ENCODE peak calls at places on chromosomes 11 and 22, in nine cellular contexts. T, B, X, P, M, F, U, Y and V are unnamed samples.

GRCh38 chr11:91664521-91664920 is 560.1 kb upstream of the FAT3 start:
- DNase-seq in F (peak; percentile 1), P (no peak), U (no peak), T (no peak), X (no peak), B (no peak), M (peak; percentile 10), Y (no peak), V (no peak)

GRCh38 chr11:93905384-93905783 is 55.0 kb upstream of the VSTM5 start:
- DNase-seq in X (no peak), P (no peak), U (no peak), B (no peak), F (no peak), Y (no peak), T (peak; percentile 74), M (no peak), V (no peak)

GRCh38 chr11:5631969-5632635 is 7.3 kb downstream of the TRIM34 start:
- DNase-seq in Y (no peak), M (no peak), B (no peak), X (no peak), P (peak; percentile 80), U (no peak), F (no peak), T (no peak), V (no peak)

GRCh38 chr11:82858556-82859091 is 41.6 kb downstream of the PRCP start:
- DNase-seq in P (no peak), Y (no peak), B (no peak), X (no peak), F (no peak), M (peak; percentile 75), U (peak; percentile 49), T (peak; percentile 78), V (no peak)

GRCh38 chr11:41431784-41432183 is 27.7 kb downstream of the LRRC4C start:
- DNase-seq in U (peak; percentile 8), X (no peak), T (no peak), Y (no peak), M (peak; percentile 76), P (peak; percentile 29), F (peak; percentile 80), B (no peak), V (no peak)

GRCh38 chr11:14054708-14055107 is 92.2 kb downstream of the SPON1 start:
- DNase-seq in U (no peak), M (no peak), B (peak; percentile 45), F (no peak), X (no peak), P (peak; percentile 43), T (no peak), Y (peak; percentile 50), V (no peak)

GRCh38 chr22:50718352-50718709 is 19.7 kb upstream of the ACR start:
- DNase-seq in M (no peak), U (no peak), T (no peak), X (no peak), B (no peak), Y (no peak), F (no peak), P (no peak), V (no peak)

GRCh38 chr11:14669958-14670357 is 26.4 kb downstream of the PDE3B start:
- DNase-seq in U (no peak), T (no peak), B (no peak), P (no peak), Y (no peak), M (no peak), X (no peak), F (no peak), V (no peak)

GRCh38 chr11:37322333-37323194 is 724.5 kb upstream of the RAG2 start:
- DNase-seq in X (no peak), M (no peak), Y (no peak), T (no peak), P (no peak), U (no peak), F (no peak), B (no peak), V (no peak)

GRCh38 chr11:7667460-7667859 is 5.8 kb downstream of the CYB5R2 start:
- DNase-seq in M (no peak), P (no peak), U (no peak), F (no peak), B (no peak), Y (no peak), X (no peak), T (no peak), V (no peak)

GRCh38 chr11:58502004-58502403 is 5.9 kb downstream of the OR5B21 start:
- DNase-seq in Y (no peak), T (no peak), X (no peak), M (no peak), F (no peak), B (no peak), U (no peak), P (no peak), V (no peak)

DNA sequence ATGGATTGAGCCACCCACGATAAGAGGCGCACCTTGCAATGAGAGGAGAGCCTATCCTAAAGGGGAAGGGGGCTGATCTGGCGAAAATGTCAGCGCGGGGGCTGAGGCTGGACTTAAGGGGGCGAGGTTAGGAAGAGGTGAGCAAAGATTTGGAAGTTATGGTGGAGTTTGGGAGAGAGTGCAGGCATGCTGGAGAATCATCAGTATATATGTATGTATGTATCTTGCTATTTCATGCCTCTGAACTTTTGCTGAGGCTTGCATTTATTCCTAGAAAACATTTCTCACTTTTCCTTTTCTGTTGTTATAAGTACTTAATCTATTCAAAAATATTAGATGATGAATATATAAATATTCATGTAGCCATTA is 17.2 kb upstream of the THRSP start:
- DNase-seq in Y (no peak), X (no peak), B (no peak), F (no peak), M (no peak), P (no peak), T (no peak), U (no peak), V (no peak)
- TF ChIP-seq CTCF in Y (no peak), X (peak; percentile 22), B (no peak), F (no peak), M (peak; percentile 6), P (peak; percentile 63), T (no peak), U (peak; percentile 79), V (no peak)

GRCh38 chr11:114090225-114090624 is 30.7 kb downstream of the ZBTB16 start:
- DNase-seq in M (no peak), B (no peak), U (no peak), P (no peak), T (no peak), F (no peak), X (no peak), Y (no peak), V (no peak)

GRCh38 chr11:114088216-114088615 is 28.7 kb downstream of the ZBTB16 start:
- DNase-seq in U (no peak), B (no peak), X (no peak), F (no peak), T (no peak), Y (no peak), M (no peak), P (no peak), V (no peak)

GRCh38 chr11:114090976-114091375 is 31.5 kb downstream of the ZBTB16 start:
- DNase-seq in F (no peak), Y (no peak), P (no peak), U (no peak), B (no peak), X (no peak), M (no peak), T (no peak), V (no peak)

GRCh38 chr11:114088836-114089235 is 29.3 kb downstream of the ZBTB16 start:
- DNase-seq in X (no peak), F (no peak), P (no peak), U (no peak), T (no peak), M (no peak), Y (no peak), B (peak; percentile 19), V (peak; percentile 66)

GRCh38 chr11:114089748-114090147 is 30.2 kb downstream of the ZBTB16 start:
- DNase-seq in U (no peak), M (no peak), F (no peak), P (no peak), X (no peak), B (no peak), T (no peak), Y (no peak), V (peak; percentile 37)
- H3K27ac ChIP-seq in U (peak overlapping the region; percentile 47), M (no peak overlapping the region), F (no peak overlapping the region), P (no peak overlapping the region), X (no peak overlapping the region), B (peak overlapping the region; percentile 5), T (no peak overlapping the region), Y (no peak overlapping the region), V (peak overlapping the region; percentile 94)

DNA sequence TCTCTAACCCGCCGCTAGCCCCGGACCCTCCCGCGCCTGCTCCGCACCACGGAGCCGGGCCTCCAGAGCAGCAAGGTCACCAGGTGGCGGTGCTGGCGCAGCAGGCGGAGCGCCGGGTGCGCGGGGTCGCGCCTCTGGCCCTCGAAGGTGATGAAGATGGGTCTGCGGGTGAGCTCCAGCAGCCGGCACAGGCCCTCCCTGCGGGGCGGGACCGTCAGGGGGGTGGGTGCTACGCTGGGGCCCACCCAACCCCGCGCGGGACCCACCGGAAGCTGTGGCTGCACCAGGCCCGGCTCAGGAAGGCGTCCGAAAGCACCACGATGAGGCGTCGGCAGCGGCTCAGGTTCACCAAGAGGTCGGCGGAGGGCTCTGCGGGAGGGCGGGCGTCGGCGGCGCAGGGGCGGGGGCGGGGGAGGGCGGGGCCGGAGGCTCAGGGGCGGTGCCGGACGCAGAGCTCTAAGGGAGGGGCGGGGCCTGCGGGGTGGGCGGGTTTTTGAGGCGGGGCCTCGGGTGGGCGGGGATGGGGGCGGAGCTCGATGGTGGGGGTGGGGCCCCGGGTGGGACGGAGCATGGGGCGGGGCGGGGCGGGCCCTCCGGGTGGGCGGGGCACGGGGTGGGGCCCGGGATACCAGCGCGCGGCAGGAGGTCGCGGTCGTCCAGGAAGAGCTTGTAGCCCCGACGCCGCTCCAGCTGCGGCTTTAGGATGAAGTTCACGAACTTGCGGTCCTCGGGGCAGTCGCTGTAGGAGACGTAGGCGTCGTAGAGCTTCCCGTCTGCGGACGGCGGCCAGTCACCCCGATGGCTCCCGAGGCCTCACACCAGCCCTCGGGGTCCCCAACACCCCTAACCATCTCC is 7.8 kb downstream of the SIGIRR start:
- DNase-seq in U (peak; percentile 84), X (peak; percentile 92), M (peak; percentile 76), B (peak; percentile 76), T (peak; percentile 71), P (peak; percentile 94), Y (peak; percentile 64), F (peak; percentile 96), V (peak; percentile 40)
- TF ChIP-seq CTCF in U (no peak), X (peak; percentile 40), M (no peak), B (peak; percentile 26), T (no peak), P (peak; percentile 62), Y (peak; percentile 9), F (no peak), V (peak; percentile 14)

DNA sequence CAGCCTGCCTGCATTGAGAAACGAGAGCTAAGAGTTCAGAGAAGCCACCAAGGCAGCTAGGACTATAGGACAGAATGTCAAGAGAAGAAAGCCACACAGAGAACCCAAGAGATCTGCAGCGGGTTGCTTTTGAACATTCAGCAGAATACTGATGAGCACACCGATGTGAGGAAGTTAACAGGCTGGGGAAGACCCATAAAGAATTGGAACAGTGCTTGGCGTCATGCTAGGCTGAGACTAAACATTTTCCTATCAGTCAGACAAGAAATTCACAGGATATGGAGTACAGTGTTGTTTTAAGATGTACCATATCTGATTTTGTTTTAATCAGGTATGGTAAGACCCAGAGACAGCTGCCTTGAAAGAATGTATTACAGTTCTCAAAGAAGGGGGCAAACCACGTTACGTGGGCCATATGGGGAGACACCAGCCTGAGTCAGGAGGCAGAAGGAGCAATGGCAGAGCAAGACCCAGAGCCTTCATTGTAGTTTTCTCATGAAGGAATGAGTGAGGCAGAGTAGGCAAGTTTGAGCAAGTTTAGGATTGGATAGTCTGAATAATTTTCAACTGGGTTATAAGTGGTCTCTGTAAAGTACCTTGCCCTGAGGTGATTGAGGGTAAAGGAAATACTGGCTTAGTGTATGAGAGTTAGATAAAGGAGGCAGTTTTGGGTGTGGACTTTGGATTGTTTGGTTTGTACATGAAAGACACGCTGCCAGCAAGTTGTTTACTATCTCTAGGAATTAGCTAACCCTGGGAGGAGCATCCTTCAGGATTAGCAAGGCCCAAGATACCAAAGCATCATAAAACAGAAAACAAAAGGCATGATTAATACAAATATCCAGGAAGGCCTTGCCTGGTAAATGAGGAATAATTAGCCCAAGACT is 14.3 kb downstream of the LRRC75B start:
- DNase-seq in Y (no peak), B (no peak), M (no peak), P (no peak), F (no peak), U (peak; percentile 55), X (no peak), T (no peak), V (no peak)
- H3K27ac ChIP-seq in Y (peak overlapping the region; percentile 43), B (peak overlapping the region; percentile 57), M (peak overlapping the region; percentile 38), P (no peak overlapping the region), F (peak overlapping the region; percentile 52), U (peak overlapping the region; percentile 76), X (no peak overlapping the region), T (no peak overlapping the region), V (no peak overlapping the region)